ENCODE peak calls at places on chromosomes 12 and 14, in four cellular contexts. One of them, this sample, is unnamed.
A peak's percentile ranks its signal among the peaks of the same experiment; 100 is the strongest.

GRCh38 chr14:99538275-99538674 is 57.1 kb downstream of the CCNK start:
- DNase-seq in stomach: no peak
- DNase-seq in Caco-2: peak; percentile 17
- DNase-seq in choroid plexus epithelial cell: no peak
- DNase-seq in this sample: no peak

GRCh38 chr14:67396381-67396965 is 15.5 kb downstream of the PLEK2 start:
- DNase-seq in stomach: no peak
- DNase-seq in Caco-2: peak; percentile 34
- DNase-seq in choroid plexus epithelial cell: peak; percentile 64
- DNase-seq in this sample: no peak

GRCh38 chr14:33786091-33786825 is 164.6 kb downstream of the EGLN3 start:
- DNase-seq in stomach: no peak
- DNase-seq in choroid plexus epithelial cell: no peak
- DNase-seq in Caco-2: no peak
- DNase-seq in this sample: no peak

GRCh38 chr14:89767861-89768268 is 186.7 kb downstream of the EFCAB11 start:
- DNase-seq in Caco-2: peak; percentile 62
- DNase-seq in choroid plexus epithelial cell: peak; percentile 83
- DNase-seq in stomach: no peak
- DNase-seq in this sample: peak; percentile 78

GRCh38 chr12:53049582-53050318 is at the start of gene TNS2:
- DNase-seq in stomach: peak; percentile 76
- DNase-seq in choroid plexus epithelial cell: peak; percentile 62
- DNase-seq in Caco-2: peak; percentile 34
- DNase-seq in this sample: peak; percentile 67

GRCh38 chr12:53048780-53049401 is 974 bp upstream of the TNS2 start:
- DNase-seq in Caco-2: peak; percentile 55
- DNase-seq in stomach: peak; percentile 59
- DNase-seq in choroid plexus epithelial cell: peak; percentile 79
- DNase-seq in this sample: peak; percentile 74

GRCh38 chr12:71125515-71125914 is 32.3 kb downstream of the TSPAN8 start:
- DNase-seq in Caco-2: no peak
- DNase-seq in stomach: no peak
- DNase-seq in choroid plexus epithelial cell: peak; percentile 67
- DNase-seq in this sample: peak; percentile 50

GRCh38 chr12:2300168-2300567 is 247.4 kb downstream of the CACNA1C start:
- DNase-seq in Caco-2: no peak
- DNase-seq in stomach: no peak
- DNase-seq in choroid plexus epithelial cell: no peak
- DNase-seq in this sample: no peak

GRCh38 chr14:65813760-65814387 is 401.3 kb downstream of the FUT8 start:
- DNase-seq in Caco-2: no peak
- DNase-seq in choroid plexus epithelial cell: no peak
- DNase-seq in stomach: no peak
- DNase-seq in this sample: no peak

GRCh38 chr14:58716706-58717105 is 78.9 kb downstream of the DACT1 start:
- DNase-seq in Caco-2: no peak
- DNase-seq in choroid plexus epithelial cell: peak; percentile 45
- DNase-seq in stomach: no peak
- DNase-seq in this sample: peak; percentile 47

GRCh38 chr14:65373011-65373670 is 39.4 kb upstream of the FUT8 start:
- DNase-seq in stomach: no peak
- DNase-seq in choroid plexus epithelial cell: no peak
- DNase-seq in Caco-2: no peak
- DNase-seq in this sample: no peak

GRCh38 chr14:103530390-103530789 is 1.4 kb downstream of the TRMT61A start:
- DNase-seq in choroid plexus epithelial cell: no peak
- DNase-seq in Caco-2: no peak
- DNase-seq in stomach: no peak
- DNase-seq in this sample: no peak

GRCh38 chr14:21039059-21039422 is 3.1 kb upstream of the RNASE7 start:
- DNase-seq in Caco-2: no peak
- DNase-seq in choroid plexus epithelial cell: peak; percentile 68
- DNase-seq in stomach: peak; percentile 80
- DNase-seq in this sample: peak; percentile 47

GRCh38 chr12:129941646-129942045 is 37.8 kb upstream of the TMEM132D start:
- DNase-seq in stomach: no peak
- DNase-seq in choroid plexus epithelial cell: no peak
- DNase-seq in Caco-2: no peak
- DNase-seq in this sample: no peak

GRCh38 chr12:90954428-90954827 is 548 bp downstream of the CCER1 start:
- DNase-seq in stomach: no peak
- DNase-seq in choroid plexus epithelial cell: no peak
- DNase-seq in Caco-2: no peak
- DNase-seq in this sample: no peak

GRCh38 chr12:70402597-70402996 is 36.5 kb downstream of the KCNMB4 start:
- DNase-seq in Caco-2: no peak
- DNase-seq in stomach: no peak
- DNase-seq in choroid plexus epithelial cell: peak; percentile 9
- DNase-seq in this sample: peak; percentile 17

GRCh38 chr12:105399428-105400081 is 69.1 kb downstream of the C12orf75 start:
- DNase-seq in stomach: no peak
- DNase-seq in Caco-2: no peak
- DNase-seq in choroid plexus epithelial cell: no peak
- DNase-seq in this sample: no peak

GRCh38 chr12:47224563-47225133 is 144.9 kb upstream of the AMIGO2 start:
- DNase-seq in Caco-2: no peak
- DNase-seq in choroid plexus epithelial cell: no peak
- DNase-seq in stomach: no peak
- DNase-seq in this sample: no peak

GRCh38 chr14:105862581-105863239 is 336.3 kb downstream of the TMEM121 start:
- DNase-seq in Caco-2: no peak
- DNase-seq in choroid plexus epithelial cell: no peak
- DNase-seq in stomach: peak; percentile 20
- DNase-seq in this sample: no peak

GRCh38 chr14:99586761-99587462 is 17.1 kb downstream of the CCDC85C start:
- DNase-seq in choroid plexus epithelial cell: no peak
- DNase-seq in Caco-2: no peak
- DNase-seq in stomach: no peak
- DNase-seq in this sample: no peak

GRCh38 chr12:109604902-109605536 is 31.4 kb downstream of the MVK start:
- DNase-seq in Caco-2: no peak
- DNase-seq in stomach: no peak
- DNase-seq in choroid plexus epithelial cell: no peak
- DNase-seq in this sample: no peak

GRCh38 chr14:51507556-51508511 is 143.9 kb upstream of the FRMD6 start:
- DNase-seq in choroid plexus epithelial cell: peak; percentile 64
- DNase-seq in Caco-2: no peak
- DNase-seq in stomach: no peak
- DNase-seq in this sample: peak; percentile 64

GRCh38 chr12:124461851-124462623 is 105.4 kb downstream of the NCOR2 start:
- DNase-seq in stomach: no peak
- DNase-seq in Caco-2: no peak
- DNase-seq in choroid plexus epithelial cell: no peak
- DNase-seq in this sample: no peak

GRCh38 chr14:94971750-94972149 is 185.6 kb downstream of the DICER1 start:
- DNase-seq in choroid plexus epithelial cell: no peak
- DNase-seq in Caco-2: no peak
- DNase-seq in stomach: peak; percentile 44
- DNase-seq in this sample: peak; percentile 26

GRCh38 chr14:104967414-104968152 is 10.6 kb downstream of the AHNAK2 start:
- DNase-seq in choroid plexus epithelial cell: peak; percentile 40
- DNase-seq in Caco-2: no peak
- DNase-seq in stomach: peak; percentile 64
- DNase-seq in this sample: peak; percentile 40

GRCh38 chr14:64758025-64758521 is 53.8 kb downstream of the PLEKHG3 start:
- DNase-seq in choroid plexus epithelial cell: peak; percentile 63
- DNase-seq in stomach: no peak
- DNase-seq in Caco-2: peak; percentile 87
- DNase-seq in this sample: peak; percentile 71

GRCh38 chr12:8452036-8452435 is 3.7 kb upstream of the CLEC6A start:
- DNase-seq in stomach: no peak
- DNase-seq in choroid plexus epithelial cell: no peak
- DNase-seq in Caco-2: no peak
- DNase-seq in this sample: no peak

GRCh38 chr14:66117600-66117999 is 368.6 kb upstream of the CCDC196 start:
- DNase-seq in choroid plexus epithelial cell: peak; percentile 46
- DNase-seq in Caco-2: no peak
- DNase-seq in stomach: no peak
- DNase-seq in this sample: peak; percentile 73

GRCh38 chr14:81273521-81273920 is 52.8 kb upstream of the GTF2A1 start:
- DNase-seq in stomach: no peak
- DNase-seq in choroid plexus epithelial cell: no peak
- DNase-seq in Caco-2: no peak
- DNase-seq in this sample: no peak

GRCh38 chr14:69953266-69953905 is 74.2 kb downstream of the SMOC1 start:
- DNase-seq in choroid plexus epithelial cell: no peak
- DNase-seq in stomach: no peak
- DNase-seq in Caco-2: no peak
- DNase-seq in this sample: no peak
- H3K4me3 ChIP-seq in choroid plexus epithelial cell: no peak overlapping the region
- H3K4me3 ChIP-seq in stomach: no peak overlapping the region
- H3K4me3 ChIP-seq in Caco-2: no peak overlapping the region
- H3K4me3 ChIP-seq in this sample: no peak overlapping the region

DNA sequence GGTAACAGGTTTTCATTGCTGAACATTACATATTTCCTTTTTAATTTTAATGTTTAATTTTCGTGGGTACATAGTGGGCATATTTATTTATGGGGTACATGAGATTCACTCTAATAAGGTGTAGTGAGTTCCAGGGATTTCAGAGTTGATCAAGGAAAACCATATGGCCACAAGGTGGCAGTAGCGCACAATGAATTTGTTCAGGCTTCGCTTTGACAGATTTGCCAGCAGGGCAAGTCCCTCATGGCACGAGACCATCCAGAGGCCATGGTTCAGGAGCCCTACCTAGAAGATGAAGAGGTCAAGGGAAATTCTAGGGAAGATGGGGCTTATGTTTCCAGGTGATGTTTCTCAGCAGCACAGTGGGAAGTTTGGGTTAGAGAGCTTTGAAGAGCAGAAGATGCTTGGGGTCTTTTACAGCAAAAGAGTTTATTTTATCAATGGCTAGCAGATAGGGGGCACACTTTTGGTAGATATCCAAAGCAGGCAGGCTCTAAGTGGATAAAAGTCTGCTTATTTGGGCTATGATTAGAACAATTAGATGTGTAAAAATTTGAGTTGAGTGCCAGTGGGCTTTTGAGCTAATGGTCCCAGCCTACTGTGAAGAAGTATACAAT is 1004.4 kb downstream of the AACS start:
- DNase-seq in choroid plexus epithelial cell: peak; percentile 51
- DNase-seq in stomach: peak; percentile 49
- DNase-seq in Caco-2: peak; percentile 66
- DNase-seq in this sample: peak; percentile 54
- TF ChIP-seq CTCF in choroid plexus epithelial cell: peak; percentile 51
- TF ChIP-seq CTCF in stomach: peak; percentile 39
- TF ChIP-seq CTCF in Caco-2: peak; percentile 53
- TF ChIP-seq CTCF in this sample: peak; percentile 69

GRCh38 chr12:80707126-80707829 is at the start of gene MYF6:
- DNase-seq in Caco-2: no peak
- DNase-seq in choroid plexus epithelial cell: no peak
- DNase-seq in stomach: no peak
- DNase-seq in this sample: no peak
- H3K4me3 ChIP-seq in Caco-2: no peak within 1 kb of the TSS
- H3K4me3 ChIP-seq in choroid plexus epithelial cell: peak within 1 kb of the TSS; percentile 43
- H3K4me3 ChIP-seq in stomach: peak within 1 kb of the TSS; percentile 2
- H3K4me3 ChIP-seq in this sample: peak within 1 kb of the TSS; percentile 27

DNA sequence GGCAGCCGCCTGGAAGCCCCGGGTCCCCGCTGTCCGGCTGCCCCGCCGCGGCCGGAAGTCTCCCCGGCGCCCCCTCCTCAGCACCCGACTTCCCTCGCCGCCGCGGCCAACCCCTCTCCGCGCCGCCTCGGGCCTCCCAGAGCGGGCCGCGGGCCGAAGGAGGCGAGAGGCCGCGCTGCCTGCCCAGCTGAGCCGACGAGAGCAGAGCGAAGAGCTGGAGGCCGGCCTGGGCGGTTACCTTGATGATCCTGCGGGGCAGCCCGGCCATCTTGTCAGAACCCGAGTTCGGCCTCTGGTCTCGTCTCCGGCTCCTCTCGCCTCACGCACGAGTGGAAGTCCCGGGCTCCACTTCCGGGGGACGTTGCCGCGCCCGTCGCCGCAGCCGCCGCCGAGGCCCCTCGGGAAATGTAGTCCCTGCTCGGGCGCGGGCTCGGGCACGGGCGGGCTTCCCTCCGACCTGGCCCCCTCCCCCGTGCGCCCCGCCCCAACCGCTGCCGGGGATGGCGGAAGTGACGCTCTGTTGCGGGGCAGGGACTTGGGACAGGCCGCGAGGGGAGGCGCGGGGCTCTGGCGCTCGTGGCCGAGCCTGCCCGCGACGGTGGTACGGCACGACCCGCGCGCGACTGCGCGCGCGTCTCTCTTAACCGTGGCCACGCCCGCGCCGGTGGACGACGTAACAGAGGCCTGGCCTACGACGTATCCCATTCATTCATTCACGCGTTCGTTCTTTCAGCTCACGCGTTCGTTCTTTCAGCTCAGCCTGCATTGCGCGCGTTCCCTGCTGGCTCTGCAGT is at the start of gene UBE2N:
- DNase-seq in choroid plexus epithelial cell: peak; percentile 96
- DNase-seq in stomach: peak; percentile 96
- DNase-seq in Caco-2: peak; percentile 98
- DNase-seq in this sample: peak; percentile 97
- TF ChIP-seq CTCF in choroid plexus epithelial cell: no peak
- TF ChIP-seq CTCF in stomach: no peak
- TF ChIP-seq CTCF in Caco-2: no peak
- TF ChIP-seq CTCF in this sample: no peak

DNA sequence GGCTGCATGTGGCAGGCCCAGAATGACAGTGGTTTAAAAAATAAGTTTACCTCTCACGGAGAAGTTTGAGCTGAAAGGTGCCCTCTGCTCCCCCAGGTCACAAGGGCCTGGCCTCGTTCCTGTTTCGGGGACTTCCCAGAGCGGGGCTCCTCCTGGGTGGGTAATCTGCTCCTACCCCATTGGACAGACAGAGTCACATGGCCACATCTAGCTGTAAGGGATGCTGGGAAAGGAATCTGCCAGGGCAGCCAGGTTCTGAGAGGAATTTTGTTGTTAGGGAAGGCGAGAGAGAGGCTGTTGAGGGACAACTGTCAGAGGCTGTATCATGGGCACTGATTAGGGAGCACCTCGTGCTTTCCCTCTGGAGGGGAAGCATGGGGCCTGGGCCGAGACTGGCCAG is 24.0 kb upstream of the DIO3 start:
- DNase-seq in Caco-2: no peak
- DNase-seq in stomach: no peak
- DNase-seq in choroid plexus epithelial cell: no peak
- DNase-seq in this sample: no peak
- H3K4me3 ChIP-seq in Caco-2: no peak overlapping the region
- H3K4me3 ChIP-seq in stomach: no peak overlapping the region
- H3K4me3 ChIP-seq in choroid plexus epithelial cell: no peak overlapping the region
- H3K4me3 ChIP-seq in this sample: no peak overlapping the region

GRCh38 chr14:32681598-32681997 is 257.1 kb upstream of the NPAS3 start:
- DNase-seq in choroid plexus epithelial cell: no peak
- DNase-seq in Caco-2: no peak
- DNase-seq in stomach: no peak
- DNase-seq in this sample: no peak
- TF ChIP-seq CTCF in choroid plexus epithelial cell: no peak
- TF ChIP-seq CTCF in Caco-2: no peak
- TF ChIP-seq CTCF in stomach: no peak
- TF ChIP-seq CTCF in this sample: no peak